ENCODE peak calls at places on chromosome 22, in eight cellular contexts. V is IMR-90; C is gastrocnemius medialis; A is dorsolateral prefrontal cortex; F is body of pancreas; P is left ventricle myocardium inferior; H is CD8-positive, alpha-beta T cell; G is lower lobe of right lung. D is an unnamed sample.

GRCh38 chr22:49235463-49236300 is 592.0 kb downstream of the BRD1 start:
- DNase-seq in V (no peak), C (no peak), P (no peak), F (no peak), A (no peak), G (no peak), H (no peak), D (no peak)

GRCh38 chr22:22450343-22450839 is 58.2 kb downstream of the ZNF280B start:
- DNase-seq in C (peak; percentile 2), A (no peak), F (no peak), G (peak; percentile 53), V (no peak), P (no peak), H (no peak), D (no peak)

GRCh38 chr22:20968281-20968977 is 1.4 kb downstream of the AIFM3 start:
- DNase-seq in V (no peak), G (no peak), F (no peak), P (no peak), A (no peak), H (no peak), C (no peak), D (no peak)

GRCh38 chr22:31911565-31912401 is 32.6 kb upstream of the YWHAH start:
- DNase-seq in F (no peak), C (no peak), G (no peak), P (no peak), A (no peak), V (peak; percentile 25), H (no peak), D (no peak)

GRCh38 chr22:45516923-45517675 is 14.4 kb downstream of the FBLN1 start:
- DNase-seq in G (no peak), A (no peak), P (no peak), H (no peak), C (no peak), F (no peak), V (peak; percentile 62), D (no peak)

GRCh38 chr22:23912293-23912903 is 18.2 kb downstream of the MIF start:
- DNase-seq in A (no peak), P (no peak), G (no peak), C (no peak), H (no peak), F (no peak), V (no peak), D (no peak)

GRCh38 chr22:43891360-43892182 is at the start of gene PNPLA5:
- DNase-seq in G (no peak), A (peak; percentile 74), V (peak; percentile 38), F (no peak), H (no peak), C (no peak), P (no peak), D (no peak)

GRCh38 chr22:43883012-43883661 is 8.7 kb downstream of the PNPLA5 start:
- DNase-seq in F (peak; percentile 28), P (no peak), G (no peak), V (peak; percentile 81), A (peak; percentile 41), H (peak; percentile 22), C (no peak), D (no peak)

GRCh38 chr22:23137905-23138520 is 3.8 kb downstream of the RSPH14 start:
- DNase-seq in G (no peak), H (peak; percentile 48), P (no peak), C (no peak), F (no peak), A (no peak), V (no peak), D (no peak)

GRCh38 chr22:37803195-37803635 is 4.5 kb upstream of the GCAT start:
- DNase-seq in C (no peak), G (no peak), V (no peak), A (no peak), P (no peak), H (no peak), F (no peak), D (no peak)

GRCh38 chr22:33925194-33925593 is 4.9 kb upstream of the LARGE1 start:
- DNase-seq in P (no peak), H (no peak), F (no peak), C (no peak), V (no peak), G (no peak), A (no peak), D (no peak)

GRCh38 chr22:35742342-35743100 is 24.8 kb downstream of the APOL5 start:
- DNase-seq in F (no peak), P (no peak), A (no peak), H (no peak), G (no peak), C (no peak), V (peak; percentile 81), D (peak; percentile 34)

GRCh38 chr22:35399114-35399677 is 744 bp upstream of the MCM5 start:
- DNase-seq in H (no peak), V (no peak), C (no peak), A (no peak), G (no peak), P (no peak), F (peak; percentile 26), D (no peak)

GRCh38 chr22:44891791-44892190 is 118.0 kb downstream of the PHF21B start:
- DNase-seq in A (no peak), P (no peak), G (no peak), C (no peak), F (no peak), H (no peak), V (no peak), D (no peak)

GRCh38 chr22:39188809-39189208 is 36.3 kb upstream of the CBX7 start:
- DNase-seq in P (no peak), A (no peak), V (no peak), G (peak; percentile 2), H (no peak), C (no peak), F (no peak), D (no peak)

GRCh38 chr22:39184586-39185577 is 32.4 kb upstream of the CBX7 start:
- DNase-seq in A (no peak), P (no peak), H (no peak), G (peak; percentile 18), V (no peak), C (no peak), F (no peak), D (no peak)

GRCh38 chr22:39183991-39184585 is 31.6 kb upstream of the CBX7 start:
- DNase-seq in A (no peak), V (peak; percentile 63), G (peak; percentile 49), P (no peak), C (no peak), F (peak; percentile 76), H (no peak), D (no peak)

GRCh38 chr22:39182478-39183030 is 30.1 kb upstream of the CBX7 start:
- DNase-seq in P (no peak), C (no peak), A (no peak), F (no peak), V (no peak), G (peak; percentile 14), H (no peak), D (no peak)

GRCh38 chr22:39185601-39186012 is 33.1 kb upstream of the CBX7 start:
- DNase-seq in G (peak; percentile 67), V (peak; percentile 49), H (no peak), F (no peak), A (peak; percentile 64), C (no peak), P (peak; percentile 80), D (no peak)
- TF ChIP-seq CTCF in G (peak; percentile 21), V (peak; percentile 40), H (no peak), F (no peak), A (peak; percentile 45), C (no peak), P (peak; percentile 74), D (no peak)

DNA sequence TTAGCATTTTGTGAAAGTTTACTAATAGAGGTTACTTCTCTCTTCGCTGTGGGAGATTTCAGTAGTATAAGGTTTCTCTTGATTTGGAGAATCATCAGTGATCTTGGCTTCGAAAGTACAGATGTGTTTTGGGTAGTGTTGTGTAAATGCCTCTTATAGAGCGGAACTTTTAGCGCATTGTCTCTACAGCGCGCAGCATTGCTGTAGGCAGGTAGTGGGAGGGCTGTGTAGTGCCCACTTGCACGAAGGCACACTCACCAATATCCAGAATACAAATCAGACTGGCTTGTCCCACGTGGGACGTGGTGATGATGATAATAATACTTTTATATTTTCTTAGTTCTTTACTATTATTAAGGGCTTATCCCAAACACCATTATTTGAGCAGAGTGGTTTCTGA is 51.4 kb downstream of the FAM83F start:
- DNase-seq in V (no peak), P (no peak), F (no peak), A (no peak), C (no peak), G (no peak), H (no peak), D (no peak)
- H3K4me3 ChIP-seq in V (no peak overlapping the region), P (peak overlapping the region; percentile 72), F (no peak overlapping the region), A (peak overlapping the region; percentile 81), C (peak overlapping the region; percentile 80), G (peak overlapping the region; percentile 75), H (peak overlapping the region; percentile 86), D (no peak overlapping the region)

GRCh38 chr22:29988719-29989118 is 91.5 kb upstream of the HORMAD2 start:
- DNase-seq in C (no peak), G (no peak), V (peak; percentile 40), A (no peak), P (no peak), F (no peak), H (no peak), D (no peak)

GRCh38 chr22:29985912-29986311 is 94.4 kb upstream of the HORMAD2 start:
- DNase-seq in C (no peak), F (no peak), V (no peak), G (no peak), P (no peak), H (no peak), A (no peak), D (no peak)

GRCh38 chr22:29987143-29987542 is 93.1 kb upstream of the HORMAD2 start:
- DNase-seq in P (no peak), H (no peak), G (peak; percentile 49), V (no peak), C (no peak), A (no peak), F (no peak), D (no peak)

GRCh38 chr22:29992341-29993275 is 87.7 kb upstream of the HORMAD2 start:
- DNase-seq in V (peak; percentile 13), C (no peak), G (no peak), P (no peak), F (no peak), H (no peak), A (no peak), D (no peak)

GRCh38 chr22:29989446-29989845 is 90.8 kb upstream of the HORMAD2 start:
- DNase-seq in G (no peak), C (no peak), P (no peak), H (no peak), V (no peak), A (no peak), F (no peak), D (no peak)
- TF ChIP-seq CTCF in G (no peak), C (no peak), P (no peak), H (no peak), V (no peak), A (no peak), F (no peak), D (no peak)

DNA sequence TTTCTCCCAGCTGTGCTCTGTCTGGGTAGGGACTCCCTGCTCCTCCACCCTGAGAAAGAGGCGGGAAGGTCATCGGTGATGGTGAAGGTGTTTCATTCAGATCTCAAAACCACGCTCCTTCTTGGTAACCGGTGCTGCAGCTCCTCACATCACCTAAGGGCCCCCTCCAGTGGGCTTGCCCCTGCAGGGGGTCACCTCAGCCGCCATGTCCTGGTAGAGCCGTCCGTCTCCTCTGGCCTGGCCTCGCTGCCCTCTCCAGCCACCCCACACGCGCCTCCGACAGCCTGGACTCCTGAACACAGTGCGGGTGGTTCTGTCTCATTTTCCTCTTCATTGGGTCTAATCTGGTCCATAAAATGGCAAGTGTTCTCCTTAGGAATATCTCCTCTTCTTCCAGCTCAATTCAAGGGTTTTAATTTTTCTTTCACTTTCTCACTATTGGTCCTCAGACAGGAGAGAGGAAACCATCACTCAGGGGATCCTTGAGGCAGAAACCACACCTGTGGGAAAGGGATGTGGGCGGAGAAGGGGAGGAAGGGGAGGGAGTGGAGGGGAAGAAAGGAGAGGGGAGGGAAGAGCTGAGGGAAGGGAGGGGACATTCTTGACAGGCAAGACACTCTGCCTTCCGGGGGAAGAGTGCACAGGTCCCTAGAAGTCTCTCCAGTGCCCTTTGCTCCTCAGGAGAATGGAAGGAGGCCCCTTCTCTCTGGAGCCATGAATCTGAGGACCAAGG is 1338.4 kb downstream of the TBC1D22A start:
- DNase-seq in G (no peak), F (no peak), C (no peak), H (no peak), P (no peak), V (no peak), A (no peak), D (no peak)
- H3K4me3 ChIP-seq in G (no peak overlapping the region), F (no peak overlapping the region), C (no peak overlapping the region), H (no peak overlapping the region), P (no peak overlapping the region), V (no peak overlapping the region), A (no peak overlapping the region), D (no peak overlapping the region)

D was measured in AG04449.